ENCODE peak calls at places on chromosomes 4 and X, in eight cellular contexts. P, Q, R, Z, E, M, D and S are unnamed samples.

GRCh38 chr4:6452897-6453687 is 19.3 kb downstream of the PPP2R2C start:
- DNase-seq in P (no peak), Q (no peak), R (no peak), Z (no peak), E (no peak), M (no peak), D (no peak), S (no peak)

GRCh38 chr4:85411386-85411785 is 63.6 kb upstream of the ARHGAP24 start:
- DNase-seq in P (no peak), Q (no peak), R (no peak), Z (no peak), E (no peak), M (no peak), D (no peak), S (no peak)

GRCh38 chr4:163175971-163176958 is 9.6 kb upstream of the NAF1 start:
- DNase-seq in P (no peak), Q (no peak), R (no peak), Z (no peak), E (no peak), M (no peak), D (no peak), S (no peak)

GRCh38 chrX:22040184-22040583 is 8.1 kb downstream of the PHEX start:
- DNase-seq in P (no peak), Q (no peak), R (no peak), Z (no peak), E (no peak), M (no peak), D (no peak), S (no peak)

GRCh38 chrX:134625315-134625718 is 33.0 kb downstream of the PLAC1 start:
- DNase-seq in P (no peak), Q (peak), R (no peak), Z (no peak), E (no peak), M (no peak), D (no peak), S (no peak)

GRCh38 chrX:2696698-2697215 is 5.7 kb downstream of the CD99 start:
- DNase-seq in P (no peak), Q (peak), R (peak), Z (peak), E (peak), M (peak), D (no peak), S (peak)

GRCh38 chr4:176467011-176467410 is 147.2 kb downstream of the SPCS3 start:
- DNase-seq in P (no peak), Q (peak), R (no peak), Z (no peak), E (no peak), M (no peak), D (no peak), S (no peak)

GRCh38 chrX:77448170-77448569 is 981 bp downstream of the FGF16 start:
- DNase-seq in P (no peak), Q (no peak), R (no peak), Z (no peak), E (no peak), M (no peak), D (no peak), S (no peak)

GRCh38 chrX:40172169-40172979 is 74.6 kb upstream of the BCOR start:
- DNase-seq in P (no peak), Q (peak), R (no peak), Z (no peak), E (no peak), M (no peak), D (peak), S (peak)

GRCh38 chrX:119970574-119970973 is 27.0 kb upstream of the NKAP start:
- DNase-seq in P (no peak), Q (no peak), R (no peak), Z (no peak), E (no peak), M (no peak), D (no peak), S (no peak)

GRCh38 chrX:11770320-11770719 is 12.3 kb downstream of the MSL3 start:
- DNase-seq in P (peak), Q (peak), R (peak), Z (peak), E (no peak), M (peak), D (peak), S (peak)

GRCh38 chr4:10611673-10612072 is 72.9 kb downstream of the CLNK start:
- DNase-seq in P (no peak), Q (peak), R (peak), Z (no peak), E (no peak), M (peak), D (no peak), S (peak)

GRCh38 chrX:102712967-102713677 is 874 bp downstream of the GPRASP2 start:
- DNase-seq in P (peak), Q (peak), R (peak), Z (peak), E (no peak), M (peak), D (peak), S (peak)

GRCh38 chrX:153992180-153992579 is 19.6 kb downstream of the TMEM187 start:
- DNase-seq in P (no peak), Q (no peak), R (no peak), Z (no peak), E (no peak), M (no peak), D (no peak), S (no peak)

GRCh38 chrX:54359408-54359807 is 1.6 kb upstream of the WNK3 start:
- DNase-seq in P (no peak), Q (no peak), R (no peak), Z (no peak), E (no peak), M (peak), D (no peak), S (no peak)

GRCh38 chr4:69092190-69092589 is 4.1 kb upstream of the UGT2B7 start:
- DNase-seq in P (no peak), Q (peak), R (peak), Z (no peak), E (no peak), M (peak), D (no peak), S (peak)

GRCh38 chr4:77473509-77473908 is 132.1 kb upstream of the CXCL13 start:
- DNase-seq in P (no peak), Q (peak), R (no peak), Z (no peak), E (no peak), M (no peak), D (no peak), S (no peak)

GRCh38 chrX:111447298-111447697 is 35.3 kb upstream of the DCX start:
- DNase-seq in P (peak), Q (no peak), R (no peak), Z (peak), E (no peak), M (no peak), D (peak), S (no peak)

GRCh38 chr4:71141125-71141524 is 147.7 kb downstream of the DCK start:
- DNase-seq in P (no peak), Q (no peak), R (no peak), Z (no peak), E (no peak), M (no peak), D (no peak), S (no peak)

GRCh38 chr4:120922390-120923200 is at the start of gene PRDM5:
- DNase-seq in P (peak), Q (peak), R (peak), Z (peak), E (peak), M (peak), D (no peak), S (peak)

GRCh38 chrX:6456196-6456595 is 78.7 kb downstream of the VCX3A start:
- DNase-seq in P (no peak), Q (no peak), R (no peak), Z (no peak), E (no peak), M (no peak), D (no peak), S (no peak)

GRCh38 chr4:5758741-5759140 is 47.7 kb downstream of the EVC start:
- DNase-seq in P (no peak), Q (peak), R (peak), Z (no peak), E (no peak), M (peak), D (no peak), S (peak)

GRCh38 chrX:48101443-48101842 is 29.0 kb upstream of the SPACA5B start:
- DNase-seq in P (no peak), Q (no peak), R (no peak), Z (no peak), E (no peak), M (no peak), D (no peak), S (no peak)

GRCh38 chrX:111133389-111133788 is 37.4 kb downstream of the PAK3 start:
- DNase-seq in P (no peak), Q (no peak), R (no peak), Z (no peak), E (no peak), M (no peak), D (no peak), S (peak)

GRCh38 chr4:70844180-70844579 is 4.5 kb upstream of the GRSF1 start:
- DNase-seq in P (no peak), Q (no peak), R (no peak), Z (no peak), E (no peak), M (no peak), D (no peak), S (no peak)

GRCh38 chr4:3464349-3464905 is 1.3 kb downstream of the DOK7 start:
- DNase-seq in P (no peak), Q (no peak), R (no peak), Z (no peak), E (no peak), M (no peak), D (no peak), S (no peak)

GRCh38 chrX:2536974-2537373 is 36.2 kb upstream of the DHRSX start:
- DNase-seq in P (no peak), Q (no peak), R (no peak), Z (peak), E (no peak), M (no peak), D (no peak), S (no peak)

GRCh38 chr4:37467223-37467622 is 219.0 kb downstream of the RELL1 start:
- DNase-seq in P (no peak), Q (no peak), R (no peak), Z (no peak), E (no peak), M (no peak), D (no peak), S (no peak)

GRCh38 chr4:2259541-2260267 is 2.2 kb downstream of the MXD4 start:
- DNase-seq in P (no peak), Q (no peak), R (no peak), Z (no peak), E (no peak), M (no peak), D (no peak), S (no peak)

GRCh38 chrX:130091976-130092522 is 18.2 kb downstream of the ELF4 start:
- DNase-seq in P (no peak), Q (no peak), R (no peak), Z (no peak), E (peak), M (no peak), D (no peak), S (no peak)

GRCh38 chr4:101222156-101222845 is 125.0 kb downstream of the PPP3CA start:
- DNase-seq in P (no peak), Q (peak), R (no peak), Z (no peak), E (no peak), M (no peak), D (no peak), S (no peak)

GRCh38 chr4:17066241-17066640 is 167.8 kb upstream of the LDB2 start:
- DNase-seq in P (no peak), Q (no peak), R (no peak), Z (no peak), E (no peak), M (no peak), D (no peak), S (no peak)

GRCh38 chrX:154046262-154046771 is 26.6 kb upstream of the IRAK1 start:
- DNase-seq in P (no peak), Q (peak), R (no peak), Z (peak), E (no peak), M (peak), D (no peak), S (no peak)

GRCh38 chr4:48694824-48695223 is 85.3 kb downstream of the FRYL start:
- DNase-seq in P (no peak), Q (no peak), R (no peak), Z (no peak), E (no peak), M (no peak), D (no peak), S (no peak)

GRCh38 chr4:48815483-48815882 is 15.4 kb upstream of the OCIAD1 start:
- DNase-seq in P (no peak), Q (no peak), R (no peak), Z (no peak), E (no peak), M (no peak), D (no peak), S (no peak)

GRCh38 chrX:71533850-71534515 is 1.1 kb downstream of the OGT start:
- DNase-seq in P (peak), Q (peak), R (no peak), Z (peak), E (peak), M (peak), D (peak), S (peak)

GRCh38 chr4:40264497-40264896 is 67.7 kb downstream of the RHOH start:
- DNase-seq in P (no peak), Q (peak), R (no peak), Z (no peak), E (no peak), M (peak), D (no peak), S (peak)

GRCh38 chrX:55450259-55450658 is 1.7 kb upstream of the MAGEH1 start:
- DNase-seq in P (no peak), Q (peak), R (no peak), Z (peak), E (no peak), M (no peak), D (no peak), S (no peak)

GRCh38 chr4:108965472-108966076 is 202.7 kb upstream of the ETNPPL start:
- DNase-seq in P (no peak), Q (no peak), R (no peak), Z (no peak), E (no peak), M (no peak), D (no peak), S (no peak)

GRCh38 chr4:174550541-174550940 is 28.3 kb upstream of the HPGD start:
- DNase-seq in P (no peak), Q (no peak), R (no peak), Z (no peak), E (no peak), M (no peak), D (no peak), S (no peak)